ENCODE peak calls at places on chromosomes 2 and 18, in five cellular contexts. A is AG04449, M is upper lobe of right lung, P is NCI-H1105, B is iPS DF 19.7. F is an unnamed sample.

GRCh38 chr2:150630587-150631235 is 143.2 kb upstream of the RND3 start:
- DNase-seq in A (no peak), M (no peak), P (no peak), B (no peak), F (no peak)

GRCh38 chr2:115165529-115166109 is 723.2 kb downstream of the DPP10 start:
- DNase-seq in A (no peak), M (no peak), P (peak), B (no peak), F (no peak)

GRCh38 chr18:26415041-26415440 is 133.3 kb downstream of the KCTD1 start:
- DNase-seq in A (no peak), M (no peak), P (no peak), B (no peak), F (no peak)

GRCh38 chr2:220533485-220533884 is 906.1 kb downstream of the SLC4A3 start:
- DNase-seq in A (no peak), M (no peak), P (no peak), B (peak), F (no peak)

GRCh38 chr18:323253-323622 is 55.4 kb upstream of the THOC1 start:
- DNase-seq in A (no peak), M (no peak), P (no peak), B (no peak), F (no peak)

GRCh38 chr2:236170678-236171212 is 2.6 kb upstream of the GBX2 start:
- DNase-seq in A (no peak), M (peak), P (peak), B (no peak), F (no peak)

GRCh38 chr2:176072951-176073904 is 10.5 kb downstream of the EVX2 start:
- DNase-seq in A (no peak), M (no peak), P (no peak), B (no peak), F (no peak)

GRCh38 chr2:80489718-80490117 is 185.2 kb upstream of the LRRTM1 start:
- DNase-seq in A (no peak), M (no peak), P (no peak), B (no peak), F (no peak)

GRCh38 chr18:183769-184168 is 25.4 kb downstream of the USP14 start:
- DNase-seq in A (no peak), M (no peak), P (peak), B (no peak), F (peak)

GRCh38 chr2:221060335-221060734 is 511.8 kb downstream of the EPHA4 start:
- DNase-seq in A (no peak), M (no peak), P (no peak), B (no peak), F (no peak)

GRCh38 chr2:1751768-1752725 is 7.7 kb upstream of the PXDN start:
- DNase-seq in A (no peak), M (peak), P (no peak), B (no peak), F (no peak)

GRCh38 chr2:224126001-224126400 is 86.9 kb upstream of the SERPINE2 start:
- DNase-seq in A (no peak), M (no peak), P (no peak), B (no peak), F (no peak)

GRCh38 chr2:11009866-11010265 is 98.1 kb downstream of the KCNF1 start:
- DNase-seq in A (no peak), M (no peak), P (no peak), B (no peak), F (no peak)

GRCh38 chr2:227473019-227473461 is 1.1 kb downstream of the AGFG1 start:
- DNase-seq in A (no peak), M (no peak), P (peak), B (no peak), F (no peak)

GRCh38 chr2:169828141-169828811 is 1.0 kb downstream of the UBR3 start:
- DNase-seq in A (no peak), M (no peak), P (no peak), B (no peak), F (no peak)

GRCh38 chr2:240426797-240427721 is 8.4 kb upstream of the GPC1 start:
- DNase-seq in A (no peak), M (peak), P (no peak), B (no peak), F (no peak)

GRCh38 chr2:156518160-156518559 is 82.0 kb downstream of the GPD2 start:
- DNase-seq in A (no peak), M (no peak), P (no peak), B (no peak), F (no peak)

GRCh38 chr18:24014062-24014985 is at the start of gene TTC39C:
- DNase-seq in A (no peak), M (peak), P (peak), B (no peak), F (no peak)

GRCh38 chr2:160053946-160054345 is 8.5 kb downstream of the PLA2R1 start:
- DNase-seq in A (no peak), M (no peak), P (no peak), B (no peak), F (no peak)

GRCh38 chr2:26988165-26988879 is 17.9 kb downstream of the MAPRE3 start:
- DNase-seq in A (peak), M (no peak), P (no peak), B (no peak), F (no peak)

GRCh38 chr2:111100087-111100764 is 20.5 kb upstream of the BCL2L11 start:
- DNase-seq in A (no peak), M (no peak), P (no peak), B (no peak), F (no peak)

GRCh38 chr2:10906926-10907479 is 4.7 kb upstream of the KCNF1 start:
- DNase-seq in A (no peak), M (no peak), P (no peak), B (no peak), F (no peak)

GRCh38 chr2:21787931-21788330 is 664.2 kb downstream of the TDRD15 start:
- DNase-seq in A (peak), M (no peak), P (no peak), B (no peak), F (no peak)